ENCODE peak calls at places on chromosomes 13 and 19, in seven cellular contexts. One of them, this sample, is unnamed.

GRCh38 chr19:52102163-52102562 is 6.6 kb upstream of the ZNF841 start:
- DNase-seq in CD4-positive, CD25-positive, alpha-beta regulatory T cell: no peak
- DNase-seq in aorta: no peak
- DNase-seq in pancreas: no peak
- DNase-seq in ovary: no peak
- DNase-seq in thoracic aorta: no peak
- DNase-seq in H9: no peak
- DNase-seq in this sample: no peak

GRCh38 chr19:585551-586110 is 4.0 kb upstream of the HCN2 start:
- DNase-seq in H9: no peak
- DNase-seq in thoracic aorta: no peak
- DNase-seq in CD4-positive, CD25-positive, alpha-beta regulatory T cell: no peak
- DNase-seq in ovary: no peak
- DNase-seq in aorta: no peak
- DNase-seq in pancreas: no peak
- DNase-seq in this sample: no peak

GRCh38 chr13:54513254-54513653 is 1484.6 kb downstream of the OLFM4 start:
- DNase-seq in aorta: no peak
- DNase-seq in CD4-positive, CD25-positive, alpha-beta regulatory T cell: no peak
- DNase-seq in ovary: no peak
- DNase-seq in pancreas: no peak
- DNase-seq in H9: no peak
- DNase-seq in thoracic aorta: no peak
- DNase-seq in this sample: no peak

GRCh38 chr13:83810136-83810535 is 72.1 kb downstream of the SLITRK1 start:
- DNase-seq in thoracic aorta: no peak
- DNase-seq in CD4-positive, CD25-positive, alpha-beta regulatory T cell: no peak
- DNase-seq in ovary: no peak
- DNase-seq in H9: no peak
- DNase-seq in pancreas: no peak
- DNase-seq in aorta: no peak
- DNase-seq in this sample: no peak

GRCh38 chr13:42011601-42012401 is 36.6 kb upstream of the DGKH start:
- DNase-seq in ovary: peak; percentile 15
- DNase-seq in thoracic aorta: no peak
- DNase-seq in aorta: no peak
- DNase-seq in H9: peak; percentile 49
- DNase-seq in CD4-positive, CD25-positive, alpha-beta regulatory T cell: no peak
- DNase-seq in pancreas: no peak
- DNase-seq in this sample: no peak

GRCh38 chr19:44641460-44641859 is 2.2 kb upstream of the PVR start:
- DNase-seq in H9: no peak
- DNase-seq in ovary: no peak
- DNase-seq in aorta: no peak
- DNase-seq in thoracic aorta: no peak
- DNase-seq in pancreas: no peak
- DNase-seq in CD4-positive, CD25-positive, alpha-beta regulatory T cell: no peak
- DNase-seq in this sample: no peak

GRCh38 chr13:49219647-49220034 is 497 bp upstream of the MLNR start:
- DNase-seq in CD4-positive, CD25-positive, alpha-beta regulatory T cell: no peak
- DNase-seq in ovary: no peak
- DNase-seq in aorta: no peak
- DNase-seq in thoracic aorta: no peak
- DNase-seq in H9: peak; percentile 68
- DNase-seq in pancreas: no peak
- DNase-seq in this sample: no peak

GRCh38 chr13:33218020-33218419 is 67.5 kb downstream of the STARD13 start:
- DNase-seq in CD4-positive, CD25-positive, alpha-beta regulatory T cell: no peak
- DNase-seq in ovary: no peak
- DNase-seq in pancreas: no peak
- DNase-seq in H9: no peak
- DNase-seq in thoracic aorta: no peak
- DNase-seq in aorta: no peak
- DNase-seq in this sample: no peak

GRCh38 chr19:1379961-1380489 is 3.7 kb upstream of the NDUFS7 start:
- DNase-seq in thoracic aorta: no peak
- DNase-seq in pancreas: no peak
- DNase-seq in CD4-positive, CD25-positive, alpha-beta regulatory T cell: no peak
- DNase-seq in ovary: no peak
- DNase-seq in aorta: no peak
- DNase-seq in H9: no peak
- DNase-seq in this sample: no peak

GRCh38 chr19:40691421-40692211 is 1.2 kb upstream of the NUMBL start:
- DNase-seq in H9: peak; percentile 55
- DNase-seq in aorta: no peak
- DNase-seq in thoracic aorta: no peak
- DNase-seq in CD4-positive, CD25-positive, alpha-beta regulatory T cell: no peak
- DNase-seq in ovary: peak; percentile 49
- DNase-seq in pancreas: no peak
- DNase-seq in this sample: no peak

GRCh38 chr19:34838248-34838647 is 65.2 kb upstream of the ZNF599 start:
- DNase-seq in aorta: no peak
- DNase-seq in CD4-positive, CD25-positive, alpha-beta regulatory T cell: no peak
- DNase-seq in thoracic aorta: no peak
- DNase-seq in H9: no peak
- DNase-seq in ovary: no peak
- DNase-seq in pancreas: no peak
- DNase-seq in this sample: no peak

GRCh38 chr13:112447761-112448603 is 71.8 kb downstream of the SPACA7 start:
- DNase-seq in CD4-positive, CD25-positive, alpha-beta regulatory T cell: no peak
- DNase-seq in pancreas: no peak
- DNase-seq in H9: peak; percentile 22
- DNase-seq in thoracic aorta: no peak
- DNase-seq in ovary: no peak
- DNase-seq in aorta: no peak
- DNase-seq in this sample: no peak

GRCh38 chr19:10587022-10587838 is at the start of gene AP1M2:
- DNase-seq in aorta: no peak
- DNase-seq in H9: peak; percentile 85
- DNase-seq in thoracic aorta: no peak
- DNase-seq in CD4-positive, CD25-positive, alpha-beta regulatory T cell: no peak
- DNase-seq in ovary: no peak
- DNase-seq in pancreas: peak; percentile 48
- DNase-seq in this sample: no peak

GRCh38 chr19:5282926-5283325 is 57.7 kb downstream of the PTPRS start:
- DNase-seq in ovary: no peak
- DNase-seq in H9: no peak
- DNase-seq in pancreas: no peak
- DNase-seq in aorta: peak; percentile 69
- DNase-seq in CD4-positive, CD25-positive, alpha-beta regulatory T cell: no peak
- DNase-seq in thoracic aorta: no peak
- DNase-seq in this sample: no peak

GRCh38 chr19:23981863-23982262 is 67.2 kb downstream of the ZNF726 start:
- DNase-seq in aorta: no peak
- DNase-seq in ovary: no peak
- DNase-seq in thoracic aorta: no peak
- DNase-seq in H9: no peak
- DNase-seq in pancreas: no peak
- DNase-seq in CD4-positive, CD25-positive, alpha-beta regulatory T cell: no peak
- DNase-seq in this sample: no peak

GRCh38 chr13:107941345-107942029 is 273.8 kb downstream of the LIG4 start:
- DNase-seq in pancreas: no peak
- DNase-seq in H9: no peak
- DNase-seq in aorta: no peak
- DNase-seq in ovary: no peak
- DNase-seq in thoracic aorta: no peak
- DNase-seq in CD4-positive, CD25-positive, alpha-beta regulatory T cell: no peak
- DNase-seq in this sample: no peak

GRCh38 chr13:73063166-73063565 is 4.4 kb downstream of the KLF5 start:
- DNase-seq in thoracic aorta: no peak
- DNase-seq in ovary: no peak
- DNase-seq in aorta: no peak
- DNase-seq in CD4-positive, CD25-positive, alpha-beta regulatory T cell: no peak
- DNase-seq in H9: no peak
- DNase-seq in pancreas: no peak
- DNase-seq in this sample: no peak

GRCh38 chr13:108551674-108552073 is 77.7 kb upstream of the MYO16 start:
- DNase-seq in ovary: no peak
- DNase-seq in thoracic aorta: no peak
- DNase-seq in aorta: no peak
- DNase-seq in CD4-positive, CD25-positive, alpha-beta regulatory T cell: no peak
- DNase-seq in pancreas: no peak
- DNase-seq in H9: no peak
- DNase-seq in this sample: no peak

GRCh38 chr13:41603917-41604316 is 146.6 kb downstream of the RGCC start:
- DNase-seq in H9: no peak
- DNase-seq in ovary: no peak
- DNase-seq in aorta: no peak
- DNase-seq in pancreas: no peak
- DNase-seq in CD4-positive, CD25-positive, alpha-beta regulatory T cell: no peak
- DNase-seq in thoracic aorta: no peak
- DNase-seq in this sample: no peak

GRCh38 chr13:20429682-20430081 is 96.0 kb downstream of the CRYL1 start:
- DNase-seq in CD4-positive, CD25-positive, alpha-beta regulatory T cell: no peak
- DNase-seq in ovary: no peak
- DNase-seq in pancreas: no peak
- DNase-seq in thoracic aorta: no peak
- DNase-seq in aorta: no peak
- DNase-seq in H9: no peak
- DNase-seq in this sample: no peak

GRCh38 chr13:46743191-46743590 is 53.8 kb downstream of the ESD start:
- DNase-seq in CD4-positive, CD25-positive, alpha-beta regulatory T cell: no peak
- DNase-seq in H9: no peak
- DNase-seq in thoracic aorta: no peak
- DNase-seq in aorta: no peak
- DNase-seq in ovary: no peak
- DNase-seq in pancreas: no peak
- DNase-seq in this sample: no peak

GRCh38 chr19:52331757-52332156 is 4.3 kb upstream of the ZNF610 start:
- DNase-seq in thoracic aorta: no peak
- DNase-seq in pancreas: no peak
- DNase-seq in ovary: no peak
- DNase-seq in H9: no peak
- DNase-seq in CD4-positive, CD25-positive, alpha-beta regulatory T cell: no peak
- DNase-seq in aorta: no peak
- DNase-seq in this sample: no peak

GRCh38 chr13:33373624-33374023 is 88.1 kb upstream of the STARD13 start:
- DNase-seq in aorta: no peak
- DNase-seq in thoracic aorta: no peak
- DNase-seq in pancreas: no peak
- DNase-seq in ovary: no peak
- DNase-seq in CD4-positive, CD25-positive, alpha-beta regulatory T cell: no peak
- DNase-seq in H9: no peak
- DNase-seq in this sample: no peak

GRCh38 chr13:37046062-37046461 is 13.4 kb downstream of the SUPT20H start:
- DNase-seq in H9: no peak
- DNase-seq in CD4-positive, CD25-positive, alpha-beta regulatory T cell: no peak
- DNase-seq in pancreas: no peak
- DNase-seq in thoracic aorta: no peak
- DNase-seq in aorta: no peak
- DNase-seq in ovary: no peak
- DNase-seq in this sample: no peak

GRCh38 chr19:34017024-34017423 is 155.3 kb upstream of the LSM14A start:
- DNase-seq in ovary: no peak
- DNase-seq in pancreas: no peak
- DNase-seq in thoracic aorta: no peak
- DNase-seq in aorta: no peak
- DNase-seq in CD4-positive, CD25-positive, alpha-beta regulatory T cell: no peak
- DNase-seq in H9: no peak
- DNase-seq in this sample: no peak

DNA sequence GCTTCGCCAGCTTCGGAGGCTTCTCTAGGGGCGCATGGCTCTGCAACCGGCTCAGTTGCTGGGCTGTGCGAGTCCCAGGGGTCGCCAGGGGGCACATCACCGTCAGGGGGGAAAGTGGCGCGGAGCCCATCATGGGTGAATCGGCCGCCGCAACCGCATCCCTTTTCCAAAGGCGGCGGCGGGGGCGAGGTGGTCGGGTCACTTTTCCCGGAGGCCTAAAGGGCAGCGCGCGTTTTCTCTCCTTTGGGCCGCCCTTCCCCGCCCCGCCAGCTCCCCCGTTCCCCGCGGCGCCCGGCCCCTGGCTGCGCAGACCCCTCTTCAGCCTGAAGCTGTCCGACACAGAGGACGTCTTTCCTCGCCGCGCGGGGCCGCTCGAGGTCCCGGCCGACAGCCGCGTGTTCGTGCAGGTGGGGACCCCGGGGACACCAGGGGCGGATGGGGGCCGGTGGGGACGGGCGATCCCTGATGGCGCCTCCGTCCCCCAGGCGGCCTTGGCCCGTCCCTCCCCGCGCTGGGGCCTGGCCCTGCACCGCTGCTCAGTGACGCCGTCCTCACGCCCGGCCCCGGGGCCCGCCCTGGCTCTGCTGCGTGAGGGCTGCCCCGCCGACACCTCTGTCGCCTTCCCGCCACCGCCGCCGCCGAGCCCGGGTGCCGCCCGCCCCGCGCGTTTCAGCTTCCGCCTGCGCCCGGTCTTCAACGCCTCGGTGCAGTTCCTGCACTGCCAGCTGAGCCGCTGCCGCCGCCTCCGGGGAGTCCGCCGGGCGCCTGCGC is 1.7 kb downstream of the TGFBR3L start:
- DNase-seq in ovary: no peak
- DNase-seq in aorta: peak; percentile 53
- DNase-seq in H9: peak; percentile 59
- DNase-seq in thoracic aorta: no peak
- DNase-seq in pancreas: peak; percentile 18
- DNase-seq in CD4-positive, CD25-positive, alpha-beta regulatory T cell: peak; percentile 44
- DNase-seq in this sample: no peak
- H3K27ac ChIP-seq in ovary: no peak overlapping the region
- H3K27ac ChIP-seq in aorta: no peak overlapping the region
- H3K27ac ChIP-seq in H9: no peak overlapping the region
- H3K27ac ChIP-seq in thoracic aorta: no peak overlapping the region
- H3K27ac ChIP-seq in pancreas: no peak overlapping the region
- H3K27ac ChIP-seq in CD4-positive, CD25-positive, alpha-beta regulatory T cell: no peak overlapping the region
- H3K27ac ChIP-seq in this sample: no peak overlapping the region

DNA sequence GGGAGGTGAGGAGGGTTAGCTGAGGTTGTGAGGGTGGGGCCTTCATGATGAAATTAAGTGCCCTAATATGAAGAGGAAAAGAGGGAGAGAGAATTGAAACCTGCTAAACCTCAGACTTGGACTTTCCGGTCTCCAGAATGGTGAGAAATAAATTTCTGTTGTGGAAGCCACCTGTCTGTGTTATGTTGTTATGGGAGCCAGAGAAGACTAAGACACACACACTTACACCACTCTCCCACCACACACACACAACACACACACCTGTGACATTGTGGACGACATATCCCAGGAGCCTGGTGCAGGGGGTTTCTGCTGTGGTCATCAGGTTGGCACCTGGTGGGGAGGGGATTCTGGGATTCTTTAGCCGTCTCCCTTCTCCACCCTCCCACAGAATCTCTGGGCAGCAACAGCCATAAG is 14.0 kb downstream of the KLK4 start:
- DNase-seq in H9: no peak
- DNase-seq in thoracic aorta: no peak
- DNase-seq in ovary: no peak
- DNase-seq in CD4-positive, CD25-positive, alpha-beta regulatory T cell: no peak
- DNase-seq in pancreas: no peak
- DNase-seq in aorta: no peak
- DNase-seq in this sample: no peak
- H3K27me3 ChIP-seq in H9: no peaks in the 10 kb centered on the region
- H3K27me3 ChIP-seq in thoracic aorta: no peaks in the 10 kb centered on the region
- H3K27me3 ChIP-seq in ovary: no peaks in the 10 kb centered on the region
- H3K27me3 ChIP-seq in CD4-positive, CD25-positive, alpha-beta regulatory T cell: no peaks in the 10 kb centered on the region
- H3K27me3 ChIP-seq in pancreas: no peaks in the 10 kb centered on the region
- H3K27me3 ChIP-seq in aorta: no peaks in the 10 kb centered on the region
- H3K27me3 ChIP-seq in this sample: peaks cover 11% of the 10 kb centered on the region

GRCh38 chr19:42402376-42403116 is 12.4 kb upstream of the CNFN start:
- DNase-seq in H9: no peak
- DNase-seq in pancreas: no peak
- DNase-seq in CD4-positive, CD25-positive, alpha-beta regulatory T cell: no peak
- DNase-seq in thoracic aorta: no peak
- DNase-seq in aorta: no peak
- DNase-seq in ovary: no peak
- DNase-seq in this sample: no peak
- H3K27ac ChIP-seq in H9: no peak overlapping the region
- H3K27ac ChIP-seq in pancreas: no peak overlapping the region
- H3K27ac ChIP-seq in CD4-positive, CD25-positive, alpha-beta regulatory T cell: peak overlapping the region; percentile 65
- H3K27ac ChIP-seq in thoracic aorta: no peak overlapping the region
- H3K27ac ChIP-seq in aorta: no peak overlapping the region
- H3K27ac ChIP-seq in ovary: no peak overlapping the region
- H3K27ac ChIP-seq in this sample: no peak overlapping the region

GRCh38 chr13:106537521-106537920 is 2.1 kb upstream of the EFNB2 start:
- DNase-seq in CD4-positive, CD25-positive, alpha-beta regulatory T cell: no peak
- DNase-seq in pancreas: no peak
- DNase-seq in ovary: no peak
- DNase-seq in H9: no peak
- DNase-seq in thoracic aorta: no peak
- DNase-seq in aorta: no peak
- DNase-seq in this sample: no peak
- H3K27me3 ChIP-seq in CD4-positive, CD25-positive, alpha-beta regulatory T cell: peaks cover 8% of the 10 kb centered on the region
- H3K27me3 ChIP-seq in pancreas: no peaks in the 10 kb centered on the region
- H3K27me3 ChIP-seq in ovary: no peaks in the 10 kb centered on the region
- H3K27me3 ChIP-seq in H9: peaks cover 5% of the 10 kb centered on the region
- H3K27me3 ChIP-seq in thoracic aorta: no peaks in the 10 kb centered on the region
- H3K27me3 ChIP-seq in aorta: no peaks in the 10 kb centered on the region
- H3K27me3 ChIP-seq in this sample: peaks cover 21% of the 10 kb centered on the region

This sample was measured in CD4-positive, alpha-beta T cell.